ENCODE peak calls at places on chromosome 6, in seven cellular contexts. J, R, G, L, Q, W and F are unnamed samples.

GRCh38 chr6:134822920-134823430 is 126.9 kb downstream of the ALDH8A1 start:
- DNase-seq in G (peak), R (no peak), W (peak), Q (no peak), J (no peak), L (peak), F (peak)

GRCh38 chr6:68747110-68747509 is 112.0 kb downstream of the ADGRB3 start:
- DNase-seq in J (no peak), L (no peak), G (no peak), W (no peak), Q (no peak), R (no peak), F (no peak)

GRCh38 chr6:111985202-111985731 is 68.6 kb upstream of the CCN6 start:
- DNase-seq in Q (no peak), W (peak), J (peak), L (no peak), G (no peak), R (no peak), F (no peak)

GRCh38 chr6:121503633-121504032 is 68.2 kb downstream of the GJA1 start:
- DNase-seq in Q (no peak), R (no peak), G (no peak), L (no peak), W (no peak), J (no peak), F (no peak)

GRCh38 chr6:10465633-10466499 is 51.0 kb upstream of the TFAP2A start:
- DNase-seq in G (peak), R (no peak), J (no peak), L (peak), Q (no peak), W (peak), F (peak)

GRCh38 chr6:12313992-12314589 is 23.9 kb downstream of the EDN1 start:
- DNase-seq in W (no peak), R (no peak), J (no peak), L (no peak), G (peak), Q (no peak), F (no peak)

GRCh38 chr6:29850011-29850553 is 22.5 kb downstream of the HLA-G start:
- DNase-seq in R (no peak), Q (no peak), W (peak), G (no peak), L (no peak), J (no peak), F (no peak)

GRCh38 chr6:135906542-135906941 is 55.0 kb downstream of the PDE7B start:
- DNase-seq in Q (no peak), R (no peak), G (no peak), W (no peak), L (no peak), J (no peak), F (no peak)

GRCh38 chr6:170224694-170225660 is 65.9 kb downstream of the DLL1 start:
- DNase-seq in G (no peak), R (no peak), J (no peak), W (no peak), Q (peak), L (no peak), F (no peak)

GRCh38 chr6:143232849-143233248 is 172.2 kb downstream of the AIG1 start:
- DNase-seq in Q (no peak), G (peak), W (peak), J (no peak), L (peak), R (no peak), F (peak)

GRCh38 chr6:46323312-46323965 is 152.7 kb upstream of the ENPP5 start:
- DNase-seq in Q (no peak), G (no peak), W (no peak), R (no peak), L (no peak), J (no peak), F (no peak)

GRCh38 chr6:119308048-119308570 is 41.5 kb downstream of the MAN1A1 start:
- DNase-seq in R (no peak), L (no peak), Q (no peak), J (no peak), W (no peak), G (peak), F (no peak)

GRCh38 chr6:63573899-63574553 is 1.7 kb downstream of the LOC128125822 start:
- DNase-seq in R (no peak), W (peak), L (peak), Q (no peak), J (peak), G (peak), F (no peak)

GRCh38 chr6:118752803-118753202 is 101.4 kb upstream of the CEP85L start:
- DNase-seq in J (no peak), R (no peak), W (no peak), L (no peak), G (no peak), Q (no peak), F (no peak)

GRCh38 chr6:14775528-14775927 is 470.3 kb upstream of the JARID2 start:
- DNase-seq in R (no peak), L (no peak), Q (no peak), G (no peak), W (no peak), J (no peak), F (no peak)

GRCh38 chr6:134310817-134311216 is 7.1 kb downstream of the SGK1 start:
- DNase-seq in W (no peak), Q (no peak), G (no peak), R (no peak), L (no peak), J (no peak), F (no peak)

GRCh38 chr6:31578461-31579118 is 3.2 kb downstream of the TNF start:
- DNase-seq in R (no peak), J (no peak), G (no peak), L (no peak), W (peak), Q (no peak), F (no peak)

GRCh38 chr6:150604467-150604866 is 4.8 kb downstream of the PLEKHG1 start:
- DNase-seq in R (no peak), L (no peak), J (no peak), Q (no peak), G (no peak), W (no peak), F (no peak)

GRCh38 chr6:150492941-150493340 is 106.7 kb upstream of the PLEKHG1 start:
- DNase-seq in W (no peak), J (no peak), L (no peak), R (no peak), G (no peak), Q (no peak), F (no peak)

GRCh38 chr6:5712349-5713215 is 294.1 kb downstream of the NRN1 start:
- DNase-seq in L (no peak), G (no peak), J (no peak), Q (no peak), W (no peak), R (no peak), F (no peak)

GRCh38 chr6:100785982-100786381 is 95.1 kb downstream of the ASCC3 start:
- DNase-seq in L (no peak), R (no peak), W (no peak), J (no peak), Q (no peak), G (no peak), F (no peak)

GRCh38 chr6:106125925-106126435 is 39.8 kb downstream of the PRDM1 start:
- DNase-seq in W (no peak), Q (no peak), J (peak), G (no peak), L (no peak), R (no peak), F (peak)

GRCh38 chr6:15546591-15546990 is 116.2 kb downstream of the DTNBP1 start:
- DNase-seq in J (no peak), R (no peak), G (no peak), L (no peak), Q (no peak), W (no peak), F (no peak)

GRCh38 chr6:56789879-56790278 is 147.2 kb upstream of the DST start:
- DNase-seq in Q (no peak), G (no peak), L (no peak), J (no peak), W (no peak), R (no peak), F (no peak)